ENCODE peak calls at places on chromosomes 1 and 21, in four cellular contexts. S, B, J and C are unnamed samples.

GRCh38 chr1:194295690-194296089 is 1109.3 kb upstream of the B3GALT2 start:
- DNase-seq in S (peak), B (peak), J (peak), C (peak)

GRCh38 chr21:10425856-10426255 is 95.5 kb upstream of the TPTE start:
- DNase-seq in S (no peak), B (no peak), J (no peak), C (no peak)

GRCh38 chr21:44967082-44968047 is 27.5 kb downstream of the SLX9 start:
- DNase-seq in S (no peak), B (no peak), J (no peak), C (no peak)

GRCh38 chr1:94729287-94729686 is 90.9 kb upstream of the SLC44A3 start:
- DNase-seq in S (no peak), B (no peak), J (peak), C (no peak)

GRCh38 chr1:224245188-224245587 is 62.1 kb downstream of the DEGS1 start:
- DNase-seq in S (peak), B (peak), J (peak), C (no peak)

GRCh38 chr1:183101841-183102276 is 78.6 kb downstream of the LAMC1 start:
- DNase-seq in S (no peak), B (no peak), J (no peak), C (no peak)

GRCh38 chr1:115409853-115410150 is 71.8 kb upstream of the NGF start:
- DNase-seq in S (no peak), B (no peak), J (no peak), C (no peak)

GRCh38 chr1:74729741-74730478 is 2.9 kb downstream of the CRYZ start:
- DNase-seq in S (no peak), B (no peak), J (peak), C (peak)

GRCh38 chr1:195472298-195472697 is 1135.9 kb downstream of the KCNT2 start:
- DNase-seq in S (no peak), B (no peak), J (no peak), C (no peak)

GRCh38 chr1:1068374-1069060 is 5.6 kb downstream of the RNF223 start:
- DNase-seq in S (peak), B (no peak), J (no peak), C (no peak)

GRCh38 chr1:106944721-106945120 is 111.8 kb upstream of the PRMT6 start:
- DNase-seq in S (no peak), B (no peak), J (peak), C (peak)

GRCh38 chr1:174189424-174190062 is 30.2 kb downstream of the RABGAP1L start:
- DNase-seq in S (no peak), B (no peak), J (no peak), C (no peak)

GRCh38 chr1:173042806-173043205 is 7.9 kb downstream of the TNFSF18 start:
- DNase-seq in S (no peak), B (no peak), J (peak), C (peak)

GRCh38 chr1:202200112-202200548 is 6.5 kb downstream of the LGR6 start:
- DNase-seq in S (no peak), B (peak), J (peak), C (peak)

GRCh38 chr1:31572323-31573104 is 3.8 kb upstream of the TINAGL1 start:
- DNase-seq in S (no peak), B (peak), J (no peak), C (peak)

GRCh38 chr1:85328713-85329376 is 52.4 kb upstream of the BCL10 start:
- DNase-seq in S (no peak), B (peak), J (peak), C (peak)

GRCh38 chr1:207605444-207606361 is 39.2 kb upstream of the CR1L start:
- DNase-seq in S (no peak), B (no peak), J (no peak), C (no peak)

GRCh38 chr1:47004004-47004403 is 19.5 kb upstream of the CYP4X1 start:
- DNase-seq in S (no peak), B (no peak), J (no peak), C (no peak)

GRCh38 chr1:39590546-39590945 is 14.0 kb upstream of the PABPC4 start:
- DNase-seq in S (no peak), B (no peak), J (peak), C (peak)

GRCh38 chr1:193069748-193070394 is 10.5 kb downstream of the RO60 start:
- DNase-seq in S (no peak), B (no peak), J (peak), C (no peak)

GRCh38 chr1:245831518-245831917 is 675.6 kb downstream of the SMYD3 start:
- DNase-seq in S (no peak), B (no peak), J (no peak), C (no peak)

GRCh38 chr21:44572959-44573583 is 458 bp upstream of the KRTAP10-4 start:
- DNase-seq in S (no peak), B (no peak), J (peak), C (no peak)

GRCh38 chr1:180633092-180634045 is 1.5 kb downstream of the XPR1 start:
- DNase-seq in S (no peak), B (no peak), J (no peak), C (peak)

GRCh38 chr1:15735304-15736034 is 589 bp upstream of the SLC25A34 start:
- DNase-seq in S (no peak), B (no peak), J (no peak), C (no peak)

GRCh38 chr1:182681516-182681915 is 2.9 kb downstream of the RGS8 start:
- DNase-seq in S (no peak), B (no peak), J (no peak), C (no peak)

GRCh38 chr1:93348104-93348780 is 2.5 kb downstream of the DR1 start:
- DNase-seq in S (no peak), B (no peak), J (no peak), C (peak)

GRCh38 chr21:41095983-41096382 is 72.0 kb upstream of the BACE2 start:
- DNase-seq in S (no peak), B (no peak), J (no peak), C (no peak)

GRCh38 chr1:181314959-181315358 is 168.4 kb upstream of the CACNA1E start:
- DNase-seq in S (no peak), B (no peak), J (no peak), C (no peak)

GRCh38 chr1:186927884-186928283 is 99.1 kb downstream of the PLA2G4A start:
- DNase-seq in S (no peak), B (no peak), J (no peak), C (peak)